ENCODE peak calls at places on chromosomes 2 and 18, in four cellular contexts. O, V, H and F are unnamed samples.
A peak's percentile ranks its signal among the peaks of the same experiment; 100 is the strongest.

GRCh38 chr2:119701352-119701751 is 22.4 kb downstream of the TMEM177 start:
- DNase-seq in O (no peak), V (no peak), H (no peak), F (no peak)

GRCh38 chr2:203059567-203059966 is 44.9 kb downstream of the NBEAL1 start:
- DNase-seq in O (no peak), V (no peak), H (no peak), F (no peak)

GRCh38 chr2:27442282-27442980 is at the start of gene KRTCAP3:
- DNase-seq in O (no peak), V (peak; percentile 64), H (peak; percentile 47), F (peak; percentile 4)

GRCh38 chr2:218927876-218928275 is 31.6 kb upstream of the CDK5R2 start:
- DNase-seq in O (no peak), V (no peak), H (no peak), F (no peak)

GRCh38 chr2:202034249-202035088 is 814 bp downstream of the FZD7 start:
- DNase-seq in O (no peak), V (no peak), H (no peak), F (no peak)

GRCh38 chr2:163859951-163860350 is 124.1 kb upstream of the FIGN start:
- DNase-seq in O (no peak), V (no peak), H (no peak), F (no peak)

GRCh38 chr2:166375736-166376487 is at the start of gene SCN9A:
- DNase-seq in O (no peak), V (peak; percentile 87), H (no peak), F (no peak)

GRCh38 chr18:6055711-6056110 is 160.4 kb upstream of the TMEM200C start:
- DNase-seq in O (no peak), V (no peak), H (no peak), F (no peak)

GRCh38 chr2:47644351-47644750 is 138.6 kb upstream of the MSH6 start:
- DNase-seq in O (no peak), V (no peak), H (no peak), F (no peak)
- H3K27ac ChIP-seq in O (no peak overlapping the region), V (no peak overlapping the region), H (no peak overlapping the region), F (no peak overlapping the region)

GRCh38 chr2:207765960-207766582 is 3.6 kb downstream of the FZD5 start:
- DNase-seq in O (no peak), V (no peak), H (no peak), F (no peak)

GRCh38 chr2:207767461-207768167 is 2.1 kb downstream of the FZD5 start:
- DNase-seq in O (no peak), V (peak; percentile 73), H (no peak), F (no peak)

GRCh38 chr2:207768168-207768890 is 1.4 kb downstream of the FZD5 start:
- DNase-seq in O (no peak), V (peak; percentile 38), H (peak; percentile 14), F (no peak)

GRCh38 chr2:207765541-207765940 is 4.2 kb downstream of the FZD5 start:
- DNase-seq in O (no peak), V (peak; percentile 78), H (no peak), F (no peak)

GRCh38 chr2:207766697-207767460 is 2.8 kb downstream of the FZD5 start:
- DNase-seq in O (no peak), V (no peak), H (no peak), F (no peak)
- H3K27ac ChIP-seq in O (no peak overlapping the region), V (no peak overlapping the region), H (peak overlapping the region; percentile 48), F (peak overlapping the region; percentile 22)

GRCh38 chr2:43307046-43307445 is 80.6 kb upstream of the ZFP36L2 start:
- DNase-seq in O (no peak), V (no peak), H (no peak), F (no peak)
- H3K27ac ChIP-seq in O (peak overlapping the region; percentile 85), V (no peak overlapping the region), H (no peak overlapping the region), F (no peak overlapping the region)

GRCh38 chr2:42906115-42906556 is 113.8 kb upstream of the HAAO start:
- DNase-seq in O (no peak), V (no peak), H (no peak), F (no peak)
- H3K27ac ChIP-seq in O (peak overlapping the region; percentile 77), V (peak overlapping the region; percentile 51), H (no peak overlapping the region), F (peak overlapping the region; percentile 69)

DNA sequence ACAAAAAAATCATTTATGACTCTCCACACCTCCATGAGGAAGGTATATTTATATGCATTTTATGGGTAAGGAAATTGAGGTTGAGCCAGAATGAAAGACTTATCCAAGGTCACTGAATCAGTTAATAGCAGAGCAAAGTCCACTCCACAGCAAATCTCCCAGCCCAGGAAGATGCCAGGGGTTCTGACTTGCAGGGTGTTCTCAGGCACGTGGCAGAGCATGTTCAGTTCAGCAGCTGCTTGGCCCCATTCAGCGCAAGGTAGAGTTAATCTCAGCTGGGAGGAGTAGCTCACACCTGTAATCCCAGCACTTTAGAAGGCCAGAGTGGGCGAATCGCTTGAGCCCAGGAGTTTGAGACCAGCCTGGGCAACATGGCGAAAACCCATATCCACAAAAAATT is 17.8 kb upstream of the DGKD start:
- DNase-seq in O (no peak), V (no peak), H (no peak), F (no peak)
- H3K27ac ChIP-seq in O (no peak overlapping the region), V (no peak overlapping the region), H (no peak overlapping the region), F (no peak overlapping the region)

GRCh38 chr2:127649684-127650040 is 3.7 kb downstream of the GPR17 start:
- DNase-seq in O (no peak), V (peak; percentile 89), H (peak; percentile 69), F (peak; percentile 77)
- H3K27ac ChIP-seq in O (peak overlapping the region; percentile 33), V (peak overlapping the region; percentile 34), H (no peak overlapping the region), F (peak overlapping the region; percentile 96)

GRCh38 chr18:43587538-43588153 is 310.4 kb upstream of the SYT4 start:
- DNase-seq in O (no peak), V (no peak), H (no peak), F (peak; percentile 35)
- H3K27ac ChIP-seq in O (no peak overlapping the region), V (no peak overlapping the region), H (no peak overlapping the region), F (no peak overlapping the region)

GRCh38 chr2:233922471-233922870 is 5.3 kb downstream of the TRPM8 start:
- DNase-seq in O (no peak), V (no peak), H (no peak), F (no peak)
- H3K27ac ChIP-seq in O (no peak overlapping the region), V (no peak overlapping the region), H (no peak overlapping the region), F (no peak overlapping the region)

DNA sequence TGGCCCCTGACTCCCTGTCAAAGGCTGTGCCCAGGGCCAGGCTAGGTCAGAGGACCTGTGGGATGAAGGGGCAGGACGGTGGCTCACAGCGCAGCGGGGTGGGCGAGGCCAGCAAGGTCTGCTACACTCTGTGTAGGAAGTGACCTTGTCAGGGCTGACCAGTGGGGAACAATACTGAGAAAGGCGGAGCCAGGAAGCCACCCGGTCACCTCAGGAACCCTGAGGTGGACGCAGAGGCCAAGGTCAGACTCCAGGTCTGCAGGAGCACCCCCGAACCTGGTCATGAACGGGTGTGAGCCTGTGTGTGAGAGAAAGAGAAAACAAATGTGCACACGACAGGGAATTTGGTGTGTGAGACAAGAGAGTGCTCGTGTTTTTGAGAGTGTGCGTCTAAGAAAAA is 72.3 kb downstream of the SMAD7 start:
- DNase-seq in O (no peak), V (no peak), H (no peak), F (peak; percentile 26)
- H3K27ac ChIP-seq in O (no peak overlapping the region), V (no peak overlapping the region), H (no peak overlapping the region), F (no peak overlapping the region)

GRCh38 chr18:9615280-9615797 is 980 bp upstream of the PPP4R1 start:
- DNase-seq in O (no peak), V (no peak), H (no peak), F (no peak)

GRCh38 chr18:9614401-9615279 is at the start of gene PPP4R1:
- DNase-seq in O (no peak), V (peak; percentile 78), H (peak; percentile 66), F (peak; percentile 61)

GRCh38 chr18:9612989-9613388 is 1.4 kb downstream of the PPP4R1 start:
- DNase-seq in O (no peak), V (no peak), H (no peak), F (no peak)

GRCh38 chr18:9613550-9614400 is 584 bp downstream of the PPP4R1 start:
- DNase-seq in O (no peak), V (peak; percentile 60), H (peak; percentile 34), F (no peak)

GRCh38 chr18:9612215-9612830 is 2.0 kb downstream of the PPP4R1 start:
- DNase-seq in O (no peak), V (peak; percentile 46), H (no peak), F (no peak)
- H3K27ac ChIP-seq in O (peak overlapping the region; percentile 99), V (no peak overlapping the region), H (no peak overlapping the region), F (peak overlapping the region; percentile 91)